ENCODE peak calls at places on chromosome 10, in five cellular contexts. One of them, this sample, is unnamed.
A peak's percentile ranks its signal among the peaks of the same experiment; 100 is the strongest.

GRCh38 chr10:67618116-67618515 is 77.9 kb downstream of the CTNNA3 start:
- DNase-seq in glutamatergic neuron: no peak
- DNase-seq in kidney: no peak
- DNase-seq in IMR-90: peak; percentile 92
- DNase-seq in spleen: no peak
- DNase-seq in this sample: no peak

GRCh38 chr10:99233680-99234018 is 2.0 kb downstream of the HPSE2 start:
- DNase-seq in glutamatergic neuron: no peak
- DNase-seq in kidney: no peak
- DNase-seq in IMR-90: no peak
- DNase-seq in spleen: no peak
- DNase-seq in this sample: no peak

GRCh38 chr10:100996678-100997363 is 2.8 kb upstream of the LZTS2 start:
- DNase-seq in glutamatergic neuron: peak; percentile 65
- DNase-seq in kidney: peak; percentile 85
- DNase-seq in IMR-90: no peak
- DNase-seq in spleen: peak; percentile 91
- DNase-seq in this sample: peak; percentile 77

GRCh38 chr10:126736737-126737136 is 66.2 kb upstream of the C10orf90 start:
- DNase-seq in glutamatergic neuron: no peak
- DNase-seq in kidney: no peak
- DNase-seq in IMR-90: no peak
- DNase-seq in spleen: no peak
- DNase-seq in this sample: no peak

GRCh38 chr10:101110856-101111523 is 20.1 kb upstream of the TLX1 start:
- DNase-seq in glutamatergic neuron: no peak
- DNase-seq in kidney: peak; percentile 35
- DNase-seq in IMR-90: no peak
- DNase-seq in spleen: peak; percentile 35
- DNase-seq in this sample: peak; percentile 40

GRCh38 chr10:7819126-7819470 is 793 bp downstream of the TAF3 start:
- DNase-seq in glutamatergic neuron: no peak
- DNase-seq in kidney: no peak
- DNase-seq in IMR-90: peak; percentile 45
- DNase-seq in spleen: no peak
- DNase-seq in this sample: no peak

GRCh38 chr10:129769381-129770116 is 194.5 kb downstream of the EBF3 start:
- DNase-seq in glutamatergic neuron: no peak
- DNase-seq in kidney: peak; percentile 41
- DNase-seq in IMR-90: no peak
- DNase-seq in spleen: peak; percentile 73
- DNase-seq in this sample: peak; percentile 81

GRCh38 chr10:103769176-103769575 is 86.2 kb downstream of the SH3PXD2A start:
- DNase-seq in glutamatergic neuron: no peak
- DNase-seq in kidney: no peak
- DNase-seq in IMR-90: no peak
- DNase-seq in spleen: no peak
- DNase-seq in this sample: no peak

GRCh38 chr10:26448292-26448691 is 10.2 kb downstream of the APBB1IP start:
- DNase-seq in glutamatergic neuron: no peak
- DNase-seq in kidney: no peak
- DNase-seq in IMR-90: no peak
- DNase-seq in spleen: no peak
- DNase-seq in this sample: no peak
- TF ChIP-seq CTCF in glutamatergic neuron: peak; percentile 25
- TF ChIP-seq CTCF in kidney: no peak
- TF ChIP-seq CTCF in IMR-90: no peak
- TF ChIP-seq CTCF in spleen: no peak
- TF ChIP-seq CTCF in this sample: no peak

GRCh38 chr10:14093735-14094484 is 236.8 kb downstream of the FRMD4A start:
- DNase-seq in glutamatergic neuron: peak; percentile 66
- DNase-seq in kidney: no peak
- DNase-seq in IMR-90: peak; percentile 66
- DNase-seq in spleen: no peak
- DNase-seq in this sample: no peak
- TF ChIP-seq CTCF in glutamatergic neuron: peak; percentile 65
- TF ChIP-seq CTCF in kidney: peak; percentile 46
- TF ChIP-seq CTCF in IMR-90: peak; percentile 86
- TF ChIP-seq CTCF in spleen: peak; percentile 13
- TF ChIP-seq CTCF in this sample: peak; percentile 85

DNA sequence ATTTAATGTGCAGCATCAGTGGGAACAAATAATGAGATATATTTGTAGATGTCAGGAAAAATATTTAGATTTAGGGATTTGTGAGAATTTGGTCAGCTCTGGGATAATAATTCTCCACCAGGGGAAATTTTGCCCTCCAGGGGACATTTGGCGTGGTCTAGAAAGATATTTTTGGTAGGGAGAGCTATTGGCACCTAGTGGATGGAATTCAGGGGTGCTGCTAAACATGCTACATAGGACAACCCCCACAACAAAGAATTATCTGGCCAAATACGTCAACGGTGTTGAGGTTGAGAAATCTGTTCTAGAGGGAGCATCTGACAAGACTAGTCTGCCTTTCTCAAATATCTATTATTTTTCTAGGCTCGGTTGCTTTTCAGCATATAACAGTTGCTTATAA is 2.1 kb downstream of the ADK start:
- DNase-seq in glutamatergic neuron: no peak
- DNase-seq in kidney: no peak
- DNase-seq in IMR-90: peak; percentile 66
- DNase-seq in spleen: no peak
- DNase-seq in this sample: no peak
- TF ChIP-seq CTCF in glutamatergic neuron: no peak
- TF ChIP-seq CTCF in kidney: no peak
- TF ChIP-seq CTCF in IMR-90: peak; percentile 61
- TF ChIP-seq CTCF in spleen: no peak
- TF ChIP-seq CTCF in this sample: peak; percentile 63

GRCh38 chr10:27241640-27242472 is 1.3 kb upstream of the ACBD5 start:
- DNase-seq in glutamatergic neuron: peak; percentile 93
- DNase-seq in kidney: peak; percentile 97
- DNase-seq in IMR-90: peak; percentile 92
- DNase-seq in spleen: peak; percentile 98
- DNase-seq in this sample: peak; percentile 97
- TF ChIP-seq CTCF in glutamatergic neuron: peak; percentile 34
- TF ChIP-seq CTCF in kidney: peak; percentile 9
- TF ChIP-seq CTCF in IMR-90: no peak
- TF ChIP-seq CTCF in spleen: peak; percentile 70
- TF ChIP-seq CTCF in this sample: peak; percentile 73

GRCh38 chr10:79100761-79101160 is 32.0 kb downstream of the ZMIZ1 start:
- DNase-seq in glutamatergic neuron: no peak
- DNase-seq in kidney: no peak
- DNase-seq in IMR-90: no peak
- DNase-seq in spleen: no peak
- DNase-seq in this sample: no peak

GRCh38 chr10:79101560-79101971 is 32.8 kb downstream of the ZMIZ1 start:
- DNase-seq in glutamatergic neuron: peak; percentile 68
- DNase-seq in kidney: no peak
- DNase-seq in IMR-90: no peak
- DNase-seq in spleen: peak; percentile 73
- DNase-seq in this sample: no peak

GRCh38 chr10:79103585-79103984 is 34.8 kb downstream of the ZMIZ1 start:
- DNase-seq in glutamatergic neuron: no peak
- DNase-seq in kidney: no peak
- DNase-seq in IMR-90: no peak
- DNase-seq in spleen: peak; percentile 70
- DNase-seq in this sample: no peak

GRCh38 chr10:79103078-79103477 is 34.3 kb downstream of the ZMIZ1 start:
- DNase-seq in glutamatergic neuron: no peak
- DNase-seq in kidney: no peak
- DNase-seq in IMR-90: no peak
- DNase-seq in spleen: peak; percentile 74
- DNase-seq in this sample: no peak

GRCh38 chr10:79102056-79102874 is 33.5 kb downstream of the ZMIZ1 start:
- DNase-seq in glutamatergic neuron: peak; percentile 70
- DNase-seq in kidney: peak; percentile 90
- DNase-seq in IMR-90: peak; percentile 66
- DNase-seq in spleen: peak; percentile 72
- DNase-seq in this sample: no peak
- TF ChIP-seq CTCF in glutamatergic neuron: no peak
- TF ChIP-seq CTCF in kidney: no peak
- TF ChIP-seq CTCF in IMR-90: peak; percentile 8
- TF ChIP-seq CTCF in spleen: no peak
- TF ChIP-seq CTCF in this sample: peak; percentile 27

GRCh38 chr10:60175418-60175817 is 214.3 kb downstream of the ANK3 start:
- DNase-seq in glutamatergic neuron: no peak
- DNase-seq in kidney: no peak
- DNase-seq in IMR-90: peak; percentile 12
- DNase-seq in spleen: no peak
- DNase-seq in this sample: no peak

GRCh38 chr10:60172363-60172990 is 217.2 kb downstream of the ANK3 start:
- DNase-seq in glutamatergic neuron: no peak
- DNase-seq in kidney: no peak
- DNase-seq in IMR-90: no peak
- DNase-seq in spleen: no peak
- DNase-seq in this sample: no peak

GRCh38 chr10:60182691-60183090 is 207.0 kb downstream of the ANK3 start:
- DNase-seq in glutamatergic neuron: no peak
- DNase-seq in kidney: no peak
- DNase-seq in IMR-90: peak; percentile 21
- DNase-seq in spleen: no peak
- DNase-seq in this sample: no peak

GRCh38 chr10:60171436-60172013 is 218.2 kb downstream of the ANK3 start:
- DNase-seq in glutamatergic neuron: no peak
- DNase-seq in kidney: no peak
- DNase-seq in IMR-90: peak; percentile 38
- DNase-seq in spleen: no peak
- DNase-seq in this sample: no peak

DNA sequence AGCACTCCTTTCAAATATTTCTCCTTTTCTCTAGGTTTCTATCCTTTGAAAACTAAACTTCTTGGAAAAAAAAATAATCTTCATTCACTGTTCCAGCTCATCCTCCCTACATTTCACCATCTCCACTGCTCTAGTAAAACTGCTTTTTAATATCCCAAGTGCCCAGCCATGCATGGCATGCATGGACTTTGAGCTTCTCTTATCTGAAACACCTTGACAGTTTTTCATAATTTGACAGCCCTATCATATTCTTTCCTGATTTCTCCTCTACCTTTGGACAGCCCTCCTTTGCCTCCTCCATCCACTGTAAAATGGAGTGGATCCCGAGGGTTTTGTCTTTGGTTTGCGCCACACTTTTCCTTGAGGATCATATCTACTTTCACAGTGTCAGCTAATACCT is 212.8 kb downstream of the ANK3 start:
- DNase-seq in glutamatergic neuron: no peak
- DNase-seq in kidney: no peak
- DNase-seq in IMR-90: no peak
- DNase-seq in spleen: no peak
- DNase-seq in this sample: no peak
- TF ChIP-seq CTCF in glutamatergic neuron: no peak
- TF ChIP-seq CTCF in kidney: no peak
- TF ChIP-seq CTCF in IMR-90: no peak
- TF ChIP-seq CTCF in spleen: no peak
- TF ChIP-seq CTCF in this sample: no peak

DNA sequence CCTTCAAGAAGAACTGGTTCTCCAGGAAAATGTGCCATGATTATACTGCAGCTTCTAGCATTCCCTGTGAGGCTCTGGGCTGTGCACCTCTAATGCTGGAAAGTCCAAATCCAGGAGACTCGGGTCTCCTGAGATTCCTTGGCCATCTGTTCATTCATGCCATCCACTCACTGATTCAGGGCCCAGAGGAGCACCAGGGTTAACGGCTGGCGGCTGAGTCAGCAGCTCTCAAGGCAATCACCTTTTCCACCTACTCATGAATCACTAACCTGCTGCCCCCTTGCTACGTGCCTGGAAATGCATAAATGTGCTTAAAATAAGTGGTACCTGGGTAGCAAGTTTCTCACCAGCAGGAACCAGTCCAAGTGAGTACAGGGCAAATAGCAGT is 132.7 kb downstream of the KCNMA1 start:
- DNase-seq in glutamatergic neuron: no peak
- DNase-seq in kidney: peak; percentile 84
- DNase-seq in IMR-90: peak; percentile 56
- DNase-seq in spleen: no peak
- DNase-seq in this sample: no peak
- TF ChIP-seq CTCF in glutamatergic neuron: no peak
- TF ChIP-seq CTCF in kidney: no peak
- TF ChIP-seq CTCF in IMR-90: no peak
- TF ChIP-seq CTCF in spleen: no peak
- TF ChIP-seq CTCF in this sample: no peak

DNA sequence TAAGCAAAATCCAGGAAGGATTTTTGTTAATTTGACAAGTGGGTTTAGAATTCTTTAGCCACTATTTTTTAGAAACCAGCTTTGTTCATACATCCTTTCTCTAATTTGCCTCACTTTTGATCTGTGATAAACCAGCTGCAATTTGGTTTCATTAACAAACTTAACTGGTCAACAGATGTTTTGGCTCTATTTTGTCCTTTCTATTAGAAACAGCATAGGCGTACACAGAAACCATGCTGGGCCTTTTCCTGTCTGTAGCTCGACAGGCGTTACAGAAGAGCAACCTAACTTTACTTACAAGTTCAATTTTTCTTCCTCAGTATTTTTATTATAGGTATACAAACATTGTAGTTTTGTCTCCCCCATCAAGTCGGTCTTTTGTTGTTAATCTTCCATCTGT is 28.2 kb downstream of the KAT6B start:
- DNase-seq in glutamatergic neuron: no peak
- DNase-seq in kidney: no peak
- DNase-seq in IMR-90: no peak
- DNase-seq in spleen: no peak
- DNase-seq in this sample: no peak
- TF ChIP-seq CTCF in glutamatergic neuron: no peak
- TF ChIP-seq CTCF in kidney: no peak
- TF ChIP-seq CTCF in IMR-90: no peak
- TF ChIP-seq CTCF in spleen: no peak
- TF ChIP-seq CTCF in this sample: no peak

GRCh38 chr10:119526606-119527592 is 15.6 kb downstream of the RGS10 start:
- DNase-seq in glutamatergic neuron: peak; percentile 71
- DNase-seq in kidney: no peak
- DNase-seq in IMR-90: peak; percentile 21
- DNase-seq in spleen: peak; percentile 54
- DNase-seq in this sample: peak; percentile 36
- TF ChIP-seq CTCF in glutamatergic neuron: peak; percentile 68
- TF ChIP-seq CTCF in kidney: no peak
- TF ChIP-seq CTCF in IMR-90: no peak
- TF ChIP-seq CTCF in spleen: no peak
- TF ChIP-seq CTCF in this sample: no peak